ENCODE peak calls at places on chromosomes 1 and 21, in six cellular contexts. U is CD4-positive, alpha-beta T cell; V is CD8-positive, alpha-beta T cell; D is OCI-LY7; Y is cardiac fibroblast; I is SK-N-SH. W is an unnamed sample.

GRCh38 chr1:200090252-200091159 is 63.0 kb downstream of the NR5A2 start:
- DNase-seq in D (peak; percentile 16), Y (no peak), I (no peak), V (no peak), U (no peak), W (no peak)

GRCh38 chr1:32759997-32760623 is 57.0 kb downstream of the YARS1 start:
- DNase-seq in V (no peak), I (no peak), Y (peak; percentile 66), U (no peak), D (no peak), W (peak; percentile 43)

GRCh38 chr1:35202048-35202719 is 9.2 kb upstream of the SFPQ start:
- DNase-seq in U (peak; percentile 54), V (peak; percentile 53), I (peak; percentile 72), Y (peak; percentile 89), D (peak; percentile 89), W (peak; percentile 68)

GRCh38 chr1:78440381-78440793 is 50.4 kb upstream of the PTGFR start:
- DNase-seq in I (no peak), U (no peak), V (no peak), D (no peak), Y (no peak), W (no peak)

GRCh38 chr1:116403506-116404136 is 30.6 kb downstream of the ATP1A1 start:
- DNase-seq in Y (no peak), I (no peak), D (no peak), U (no peak), V (no peak), W (no peak)

GRCh38 chr1:118075116-118075515 is 109.9 kb downstream of the SPAG17 start:
- DNase-seq in Y (no peak), V (no peak), D (no peak), I (no peak), U (no peak), W (no peak)

GRCh38 chr1:180896161-180896560 is 16.5 kb upstream of the KIAA1614 start:
- DNase-seq in Y (no peak), U (no peak), V (no peak), D (no peak), I (no peak), W (no peak)

GRCh38 chr1:162020145-162020544 is 3.5 kb downstream of the OLFML2B start:
- DNase-seq in V (no peak), U (no peak), Y (peak; percentile 20), I (no peak), D (no peak), W (no peak)

GRCh38 chr1:16392740-16393139 is 25.7 kb downstream of the SZRD1 start:
- DNase-seq in D (no peak), V (no peak), I (no peak), Y (peak; percentile 19), U (no peak), W (no peak)

GRCh38 chr21:42234464-42235241 is 15.7 kb downstream of the ABCG1 start:
- DNase-seq in I (peak; percentile 92), V (peak; percentile 61), D (peak; percentile 87), U (peak; percentile 90), Y (peak; percentile 34), W (peak; percentile 90)

GRCh38 chr1:84350550-84350949 is 47.7 kb upstream of the DNASE2B start:
- DNase-seq in D (no peak), Y (no peak), V (no peak), U (no peak), I (no peak), W (no peak)

GRCh38 chr1:161487483-161487827 is 17.8 kb upstream of the FCGR2A start:
- DNase-seq in D (no peak), V (no peak), U (no peak), I (no peak), Y (peak; percentile 70), W (no peak)

GRCh38 chr1:189269011-189269410 is 1208.7 kb downstream of the BRINP3 start:
- DNase-seq in I (no peak), D (peak; percentile 37), V (no peak), Y (peak; percentile 15), U (no peak), W (no peak)

GRCh38 chr1:244836135-244836521 is 670 bp downstream of the COX20 start:
- DNase-seq in Y (peak; percentile 39), D (peak; percentile 45), I (peak; percentile 41), U (no peak), V (no peak), W (no peak)

GRCh38 chr1:52602328-52603300 is at the start of gene GPX7:
- DNase-seq in Y (peak; percentile 66), U (peak; percentile 67), V (peak; percentile 50), I (peak; percentile 89), D (no peak), W (peak; percentile 52)

GRCh38 chr1:88001460-88001859 is 672.8 kb downstream of the LMO4 start:
- DNase-seq in I (no peak), D (no peak), Y (peak; percentile 8), V (no peak), U (no peak), W (no peak)

GRCh38 chr1:167648978-167649752 is 19.1 kb downstream of the RCSD1 start:
- DNase-seq in Y (peak; percentile 46), D (no peak), I (no peak), V (no peak), U (no peak), W (no peak)

GRCh38 chr1:209850342-209850979 is 22.7 kb downstream of the UTP25 start:
- DNase-seq in I (peak; percentile 74), D (peak; percentile 30), V (no peak), U (peak; percentile 17), Y (peak; percentile 79), W (peak; percentile 85)

GRCh38 chr1:156741613-156741983 is 710 bp upstream of the MRPL24 start:
- DNase-seq in D (no peak), I (no peak), U (no peak), V (no peak), Y (no peak), W (no peak)

GRCh38 chr21:39564200-39564599 is 48.5 kb upstream of the B3GALT5 start:
- DNase-seq in V (no peak), U (no peak), I (peak; percentile 56), Y (no peak), D (no peak), W (no peak)

GRCh38 chr1:203557958-203558760 is 64.2 kb downstream of the OPTC start:
- DNase-seq in I (no peak), V (no peak), Y (peak; percentile 96), U (no peak), D (no peak), W (peak; percentile 26)

GRCh38 chr21:28636988-28637691 is 355.5 kb downstream of the LTN1 start:
- DNase-seq in D (no peak), V (no peak), U (no peak), Y (peak; percentile 82), I (no peak), W (no peak)

GRCh38 chr1:227765261-227766014 is 30.2 kb downstream of the SNAP47 start:
- DNase-seq in D (no peak), Y (no peak), V (no peak), U (no peak), I (no peak), W (no peak)

GRCh38 chr1:53089478-53090226 is 27.6 kb downstream of the PODN start:
- DNase-seq in V (no peak), Y (peak; percentile 35), U (no peak), D (no peak), I (no peak), W (peak; percentile 56)

GRCh38 chr21:14259669-14260458 is 43.9 kb downstream of the RBM11 start:
- DNase-seq in U (no peak), I (peak; percentile 44), Y (peak; percentile 65), V (no peak), D (peak; percentile 46), W (no peak)

GRCh38 chr1:43414634-43415223 is 25.0 kb downstream of the SZT2 start:
- DNase-seq in Y (peak; percentile 65), U (peak; percentile 47), V (peak; percentile 37), D (peak; percentile 72), I (peak; percentile 72), W (peak; percentile 75)

GRCh38 chr1:207826557-207827487 is 75.0 kb downstream of the CD46 start:
- DNase-seq in V (no peak), D (peak; percentile 27), Y (no peak), I (no peak), U (no peak), W (no peak)

GRCh38 chr1:180566048-180566447 is 7.3 kb downstream of the OVAAL start:
- DNase-seq in U (no peak), Y (no peak), I (no peak), D (no peak), V (no peak), W (no peak)

GRCh38 chr1:6330410-6330827 is 63.1 kb downstream of the ACOT7 start:
- DNase-seq in U (no peak), V (no peak), D (no peak), Y (peak; percentile 79), I (no peak), W (no peak)

GRCh38 chr1:21329209-21329844 is 39.1 kb upstream of the ECE1 start:
- DNase-seq in U (peak; percentile 32), D (peak; percentile 43), Y (no peak), I (no peak), V (no peak), W (no peak)

GRCh38 chr1:209692745-209693504 is 11.7 kb upstream of the HSD11B1 start:
- DNase-seq in D (peak; percentile 63), I (peak; percentile 61), Y (peak; percentile 92), U (peak; percentile 47), V (peak; percentile 44), W (peak; percentile 81)

GRCh38 chr1:198829948-198830347 is 191.1 kb downstream of the PTPRC start:
- DNase-seq in Y (peak; percentile 63), D (no peak), U (no peak), V (no peak), I (no peak), W (no peak)
- TF ChIP-seq CTCF in Y (peak; percentile 32), D (peak; percentile 38), U (no peak), V (no peak), I (peak; percentile 17), W (no peak)

DNA sequence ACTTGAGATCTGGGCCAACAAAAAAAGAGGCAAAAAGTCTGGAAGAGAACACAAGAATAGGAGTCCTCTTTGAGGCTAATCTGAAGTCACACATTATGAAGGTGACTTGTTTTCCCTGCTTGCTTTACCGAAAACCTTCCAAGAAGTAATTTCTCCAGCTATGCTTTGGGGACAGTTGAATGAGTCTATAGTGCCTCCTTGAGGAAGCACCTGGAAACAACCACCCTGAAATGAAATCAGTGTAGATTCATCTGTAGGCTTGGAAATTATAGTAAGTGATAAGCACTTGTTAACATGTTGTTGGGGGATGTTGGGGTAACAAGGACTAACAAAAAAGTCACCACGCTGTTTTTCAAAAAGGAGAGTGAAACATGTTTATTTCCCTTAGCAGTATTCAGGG is 23.4 kb upstream of the RPTN start:
- DNase-seq in Y (peak; percentile 21), U (no peak), V (no peak), D (no peak), I (no peak), W (no peak)
- TF ChIP-seq CTCF in Y (peak; percentile 68), U (no peak), V (no peak), D (peak; percentile 51), I (peak; percentile 74), W (no peak)

GRCh38 chr1:176466514-176466913 is 3.5 kb downstream of the PAPPA2 start:
- DNase-seq in Y (no peak), I (peak; percentile 21), D (peak; percentile 8), U (no peak), V (no peak), W (no peak)
- TF ChIP-seq CTCF in Y (no peak), I (peak; percentile 18), D (peak; percentile 68), U (no peak), V (no peak), W (peak; percentile 24)

DNA sequence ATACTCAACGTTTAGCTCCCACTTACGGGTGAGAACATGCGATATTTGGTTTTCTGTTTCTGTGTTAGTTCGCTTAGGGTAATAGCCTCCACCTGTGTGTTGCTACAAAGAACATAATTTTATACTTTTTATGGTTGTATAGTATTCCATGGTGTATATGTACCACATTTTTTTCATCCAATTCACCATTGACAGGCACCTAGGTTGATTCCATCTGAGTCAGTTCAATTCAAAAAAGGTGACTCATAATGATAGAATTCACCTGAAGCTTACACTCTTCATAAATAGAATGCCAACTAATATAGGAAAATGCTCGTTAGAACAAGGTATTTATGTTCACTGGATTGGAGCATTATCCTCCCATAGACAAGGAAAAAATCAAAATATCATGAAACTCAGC is 38.5 kb downstream of the RGS4 start:
- DNase-seq in D (no peak), U (no peak), V (no peak), I (no peak), Y (no peak), W (no peak)
- TF ChIP-seq CTCF in D (no peak), U (no peak), V (no peak), I (no peak), Y (no peak), W (no peak)